ENCODE peak calls at places on chromosomes 1 and 21, in five cellular contexts. One of them, this sample, is unnamed.

GRCh38 chr1:159229896-159230295 is 25.2 kb downstream of the ACKR1 start:
- DNase-seq in GM12878: no peak
- DNase-seq in A549: no peak
- DNase-seq in SK-N-SH: no peak
- DNase-seq in IMR-90: no peak
- DNase-seq in this sample: no peak

GRCh38 chr1:163169553-163169952 is 33.2 kb downstream of the RGS5 start:
- DNase-seq in GM12878: no peak
- DNase-seq in A549: no peak
- DNase-seq in SK-N-SH: no peak
- DNase-seq in IMR-90: no peak
- DNase-seq in this sample: no peak

GRCh38 chr1:71490432-71490831 is 409.6 kb upstream of the ZRANB2 start:
- DNase-seq in IMR-90: peak; percentile 63
- DNase-seq in A549: no peak
- DNase-seq in SK-N-SH: no peak
- DNase-seq in GM12878: no peak
- DNase-seq in this sample: no peak

GRCh38 chr1:117565745-117566455 is 39.9 kb upstream of the TENT5C start:
- DNase-seq in A549: no peak
- DNase-seq in GM12878: no peak
- DNase-seq in SK-N-SH: peak; percentile 21
- DNase-seq in IMR-90: no peak
- DNase-seq in this sample: no peak

GRCh38 chr1:172845371-172845770 is 186.5 kb downstream of the FASLG start:
- DNase-seq in A549: no peak
- DNase-seq in SK-N-SH: no peak
- DNase-seq in IMR-90: peak; percentile 20
- DNase-seq in GM12878: no peak
- DNase-seq in this sample: no peak

GRCh38 chr1:17633654-17634053 is 94.2 kb downstream of the ARHGEF10L start:
- DNase-seq in IMR-90: peak; percentile 79
- DNase-seq in A549: peak; percentile 29
- DNase-seq in GM12878: no peak
- DNase-seq in SK-N-SH: no peak
- DNase-seq in this sample: peak; percentile 23

GRCh38 chr1:28508435-28508754 is 2.6 kb downstream of the RCC1 start:
- DNase-seq in IMR-90: no peak
- DNase-seq in SK-N-SH: no peak
- DNase-seq in A549: no peak
- DNase-seq in GM12878: no peak
- DNase-seq in this sample: no peak

GRCh38 chr1:20237646-20238045 is 51.3 kb upstream of the PLA2G2C start:
- DNase-seq in GM12878: no peak
- DNase-seq in SK-N-SH: peak; percentile 26
- DNase-seq in IMR-90: no peak
- DNase-seq in A549: no peak
- DNase-seq in this sample: no peak

GRCh38 chr1:161044908-161045748 is 649 bp downstream of the USF1 start:
- DNase-seq in A549: peak; percentile 56
- DNase-seq in SK-N-SH: peak; percentile 79
- DNase-seq in IMR-90: peak; percentile 58
- DNase-seq in GM12878: peak; percentile 73
- DNase-seq in this sample: peak; percentile 73

GRCh38 chr1:202279806-202280205 is 61.9 kb downstream of the UBE2T start:
- DNase-seq in GM12878: no peak
- DNase-seq in SK-N-SH: no peak
- DNase-seq in IMR-90: peak; percentile 14
- DNase-seq in A549: no peak
- DNase-seq in this sample: no peak

GRCh38 chr21:16974060-16974459 is 538.8 kb upstream of the CXADR start:
- DNase-seq in SK-N-SH: no peak
- DNase-seq in IMR-90: peak; percentile 72
- DNase-seq in A549: no peak
- DNase-seq in GM12878: no peak
- DNase-seq in this sample: no peak

GRCh38 chr1:33120436-33121231 is 39.7 kb downstream of the AZIN2 start:
- DNase-seq in SK-N-SH: peak; percentile 50
- DNase-seq in IMR-90: peak; percentile 45
- DNase-seq in A549: no peak
- DNase-seq in GM12878: no peak
- DNase-seq in this sample: no peak

GRCh38 chr1:3061566-3061965 is 7.4 kb upstream of the PRDM16 start:
- DNase-seq in A549: no peak
- DNase-seq in SK-N-SH: no peak
- DNase-seq in GM12878: no peak
- DNase-seq in IMR-90: no peak
- DNase-seq in this sample: no peak

GRCh38 chr1:30690115-30690645 is 33.2 kb downstream of the MATN1 start:
- DNase-seq in IMR-90: no peak
- DNase-seq in GM12878: no peak
- DNase-seq in SK-N-SH: no peak
- DNase-seq in A549: no peak
- DNase-seq in this sample: no peak

GRCh38 chr1:154351363-154352068 is 26.2 kb downstream of the ATP8B2 start:
- DNase-seq in GM12878: no peak
- DNase-seq in SK-N-SH: no peak
- DNase-seq in IMR-90: no peak
- DNase-seq in A549: no peak
- DNase-seq in this sample: no peak

GRCh38 chr1:219304227-219305226 is 130.8 kb downstream of the LYPLAL1 start:
- DNase-seq in SK-N-SH: peak; percentile 10
- DNase-seq in GM12878: no peak
- DNase-seq in IMR-90: peak; percentile 67
- DNase-seq in A549: peak; percentile 30
- DNase-seq in this sample: no peak

GRCh38 chr1:186518822-186519381 is 58.0 kb upstream of the PDC start:
- DNase-seq in SK-N-SH: no peak
- DNase-seq in A549: no peak
- DNase-seq in GM12878: no peak
- DNase-seq in IMR-90: no peak
- DNase-seq in this sample: no peak

GRCh38 chr1:27993241-27993640 is 33.5 kb downstream of the XKR8 start:
- DNase-seq in GM12878: no peak
- DNase-seq in A549: no peak
- DNase-seq in IMR-90: no peak
- DNase-seq in SK-N-SH: no peak
- DNase-seq in this sample: no peak

GRCh38 chr21:39637197-39637970 is 24.6 kb downstream of the B3GALT5 start:
- DNase-seq in A549: no peak
- DNase-seq in IMR-90: no peak
- DNase-seq in GM12878: no peak
- DNase-seq in SK-N-SH: no peak
- DNase-seq in this sample: no peak

GRCh38 chr1:237045278-237046016 is 3.5 kb downstream of the RYR2 start:
- DNase-seq in SK-N-SH: no peak
- DNase-seq in GM12878: no peak
- DNase-seq in A549: no peak
- DNase-seq in IMR-90: no peak
- DNase-seq in this sample: peak; percentile 27

GRCh38 chr21:26379561-26379960 is 193.5 kb downstream of the CYYR1 start:
- DNase-seq in IMR-90: no peak
- DNase-seq in A549: no peak
- DNase-seq in GM12878: no peak
- DNase-seq in SK-N-SH: no peak
- DNase-seq in this sample: no peak

GRCh38 chr1:218171302-218171893 is 113.7 kb upstream of the RRP15 start:
- DNase-seq in GM12878: no peak
- DNase-seq in SK-N-SH: peak; percentile 35
- DNase-seq in A549: peak; percentile 7
- DNase-seq in IMR-90: peak; percentile 49
- DNase-seq in this sample: no peak

GRCh38 chr1:65704318-65704717 is 88.4 kb upstream of the PDE4B start:
- DNase-seq in A549: no peak
- DNase-seq in SK-N-SH: peak; percentile 34
- DNase-seq in GM12878: no peak
- DNase-seq in IMR-90: no peak
- DNase-seq in this sample: no peak

GRCh38 chr1:160428655-160429054 is 28.3 kb downstream of the VANGL2 start:
- DNase-seq in IMR-90: peak; percentile 47
- DNase-seq in A549: peak; percentile 64
- DNase-seq in GM12878: peak; percentile 81
- DNase-seq in SK-N-SH: peak; percentile 51
- DNase-seq in this sample: peak; percentile 74

GRCh38 chr1:9238550-9238949 is 4.0 kb downstream of the H6PD start:
- DNase-seq in SK-N-SH: no peak
- DNase-seq in A549: no peak
- DNase-seq in IMR-90: peak; percentile 54
- DNase-seq in GM12878: no peak
- DNase-seq in this sample: no peak

GRCh38 chr1:45594412-45594811 is 10.6 kb downstream of the NASP start:
- DNase-seq in SK-N-SH: no peak
- DNase-seq in GM12878: no peak
- DNase-seq in A549: no peak
- DNase-seq in IMR-90: no peak
- DNase-seq in this sample: no peak

GRCh38 chr1:44572572-44572879 is 101.8 kb downstream of the TMEM53 start:
- DNase-seq in SK-N-SH: no peak
- DNase-seq in A549: no peak
- DNase-seq in IMR-90: no peak
- DNase-seq in GM12878: no peak
- DNase-seq in this sample: no peak

GRCh38 chr1:25563330-25564215 is 20.2 kb downstream of the LDLRAP1 start:
- DNase-seq in SK-N-SH: no peak
- DNase-seq in GM12878: no peak
- DNase-seq in IMR-90: no peak
- DNase-seq in A549: no peak
- DNase-seq in this sample: no peak

GRCh38 chr1:234893725-234894630 is 234.7 kb downstream of the TOMM20 start:
- DNase-seq in GM12878: no peak
- DNase-seq in A549: no peak
- DNase-seq in SK-N-SH: no peak
- DNase-seq in IMR-90: peak; percentile 80
- DNase-seq in this sample: peak; percentile 79
- TF ChIP-seq RCOR1 in GM12878: no peak
- TF ChIP-seq RCOR1 in A549: no peak
- TF ChIP-seq RCOR1 in SK-N-SH: no peak
- TF ChIP-seq RCOR1 in IMR-90: no peak
- TF ChIP-seq RCOR1 in this sample: no peak

DNA sequence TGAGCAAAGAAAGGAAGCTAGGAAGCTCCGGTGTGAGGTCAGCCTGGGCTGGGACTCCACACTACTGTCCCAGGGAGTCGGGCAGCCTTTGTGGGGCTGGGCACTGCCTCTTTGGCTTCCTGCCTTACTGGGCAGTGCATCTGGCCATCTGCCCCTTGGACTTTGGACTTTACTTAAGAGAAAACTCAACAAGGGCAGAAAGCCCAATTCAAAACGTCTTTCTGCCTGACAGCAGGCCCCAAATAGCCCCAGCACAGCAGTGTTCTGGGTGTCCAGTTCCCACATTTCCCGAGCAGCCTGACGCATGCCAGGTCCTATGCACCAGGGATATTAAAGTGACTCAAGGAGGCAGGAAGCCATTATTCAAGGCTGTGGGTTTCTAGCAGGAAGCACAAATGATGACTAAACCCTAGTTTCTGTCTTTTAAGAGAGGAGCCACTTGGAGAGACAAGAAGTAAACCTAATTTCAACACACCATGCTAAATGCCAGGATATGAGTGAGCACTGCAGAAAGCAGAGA is 37.9 kb upstream of the EDEM3 start:
- DNase-seq in GM12878: no peak
- DNase-seq in SK-N-SH: no peak
- DNase-seq in A549: peak; percentile 49
- DNase-seq in IMR-90: peak; percentile 99
- DNase-seq in this sample: no peak
- TF ChIP-seq RCOR1 in GM12878: no peak
- TF ChIP-seq RCOR1 in SK-N-SH: no peak
- TF ChIP-seq RCOR1 in A549: no peak
- TF ChIP-seq RCOR1 in IMR-90: peak; percentile 54
- TF ChIP-seq RCOR1 in this sample: no peak

DNA sequence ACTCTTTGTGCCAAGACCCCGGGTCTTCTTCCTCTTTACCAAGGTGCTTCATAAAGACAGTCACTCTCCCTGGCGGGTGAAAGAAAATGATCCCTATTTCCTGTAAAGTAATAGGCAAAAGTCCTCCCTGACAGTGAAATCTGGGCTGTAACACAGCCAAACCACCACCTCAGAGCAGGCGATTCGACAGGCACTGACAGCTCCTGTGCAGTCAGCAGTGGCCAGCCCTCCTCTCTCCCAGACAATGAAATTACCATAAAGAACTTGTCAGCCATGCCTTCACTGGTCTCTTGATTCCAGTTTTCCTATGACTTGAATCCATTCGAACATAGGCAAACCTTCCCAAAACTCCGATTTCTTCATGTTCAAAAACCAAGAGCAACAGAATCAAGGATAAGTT is 492.2 kb upstream of the DAB1 start:
- DNase-seq in GM12878: no peak
- DNase-seq in IMR-90: no peak
- DNase-seq in A549: no peak
- DNase-seq in SK-N-SH: no peak
- DNase-seq in this sample: no peak
- TF ChIP-seq RCOR1 in GM12878: no peak
- TF ChIP-seq RCOR1 in IMR-90: no peak
- TF ChIP-seq RCOR1 in A549: no peak
- TF ChIP-seq RCOR1 in SK-N-SH: no peak
- TF ChIP-seq RCOR1 in this sample: no peak

GRCh38 chr1:169586395-169587255 is at the start of gene F5:
- DNase-seq in GM12878: no peak
- DNase-seq in A549: peak; percentile 72
- DNase-seq in SK-N-SH: peak; percentile 58
- DNase-seq in IMR-90: peak; percentile 40
- DNase-seq in this sample: peak; percentile 26

GRCh38 chr1:169588112-169588511 is 1.8 kb upstream of the F5 start:
- DNase-seq in GM12878: no peak
- DNase-seq in A549: no peak
- DNase-seq in IMR-90: no peak
- DNase-seq in SK-N-SH: no peak
- DNase-seq in this sample: no peak

GRCh38 chr1:169586067-169586394 is 250 bp downstream of the F5 start:
- DNase-seq in IMR-90: no peak
- DNase-seq in A549: no peak
- DNase-seq in GM12878: no peak
- DNase-seq in SK-N-SH: no peak
- DNase-seq in this sample: no peak

GRCh38 chr1:169590932-169591331 is 4.7 kb upstream of the F5 start:
- DNase-seq in GM12878: no peak
- DNase-seq in IMR-90: no peak
- DNase-seq in SK-N-SH: no peak
- DNase-seq in A549: no peak
- DNase-seq in this sample: no peak

DNA sequence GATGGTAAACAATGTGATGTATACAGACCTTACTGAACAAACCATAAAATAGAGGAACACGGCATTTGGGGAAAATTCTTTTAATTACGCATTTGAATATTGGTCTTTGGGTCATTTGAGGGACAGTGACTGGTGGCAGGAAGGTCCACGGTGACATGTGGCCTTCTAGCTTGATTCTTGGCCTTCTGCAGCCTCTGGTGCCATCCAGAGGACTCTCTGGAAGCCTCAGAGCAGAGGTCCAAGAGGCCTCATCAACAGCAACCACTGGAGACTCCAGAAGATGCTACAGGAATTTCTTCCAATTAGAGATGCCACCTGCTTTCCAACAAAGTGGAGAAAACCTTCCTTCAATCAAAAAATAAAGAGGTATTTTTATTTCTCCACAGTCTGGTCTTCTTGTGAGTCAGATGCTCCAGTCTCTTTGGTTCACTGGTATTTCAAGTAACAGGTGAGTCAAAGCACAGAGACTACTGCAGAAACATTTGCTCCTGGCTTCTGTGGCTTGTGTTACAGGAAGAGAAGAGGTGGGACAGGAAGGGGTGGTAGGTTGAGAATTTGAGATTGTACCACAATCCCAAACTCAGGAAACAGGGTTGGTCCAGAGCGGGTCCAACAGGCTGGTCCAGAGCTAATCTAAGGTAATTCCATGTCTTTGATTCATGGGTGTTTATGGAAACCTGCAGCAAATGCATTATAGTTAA is 2.7 kb upstream of the F5 start:
- DNase-seq in IMR-90: no peak
- DNase-seq in GM12878: no peak
- DNase-seq in SK-N-SH: no peak
- DNase-seq in A549: no peak
- DNase-seq in this sample: no peak
- TF ChIP-seq RCOR1 in IMR-90: no peak
- TF ChIP-seq RCOR1 in GM12878: no peak
- TF ChIP-seq RCOR1 in SK-N-SH: no peak
- TF ChIP-seq RCOR1 in A549: no peak
- TF ChIP-seq RCOR1 in this sample: no peak

This sample was measured in K562.